ENCODE peak calls at places on chromosome 12, in eight cellular contexts. D is left lung, K is stomach, E is HCT116, N is tibial nerve, A is ovary, O is mammary epithelial cell, J is hepatocyte. Z is an unnamed sample.

GRCh38 chr12:52171950-52172512 is 19.8 kb downstream of the KRT80 start:
- DNase-seq in D (no peak), K (peak; percentile 61), E (no peak), N (no peak), A (no peak), O (peak; percentile 70), J (no peak), Z (peak; percentile 68)

GRCh38 chr12:11793896-11794295 is 144.4 kb downstream of the ETV6 start:
- DNase-seq in D (no peak), K (no peak), E (no peak), N (no peak), A (no peak), O (no peak), J (no peak), Z (no peak)

GRCh38 chr12:121779422-121779895 is 14.0 kb downstream of the RHOF start:
- DNase-seq in D (no peak), K (no peak), E (no peak), N (no peak), A (no peak), O (no peak), J (no peak), Z (no peak)

GRCh38 chr12:20314325-20314724 is 54.0 kb upstream of the PDE3A start:
- DNase-seq in D (no peak), K (no peak), E (no peak), N (no peak), A (no peak), O (no peak), J (no peak), Z (no peak)

GRCh38 chr12:89179983-89180382 is 172.3 kb downstream of the DUSP6 start:
- DNase-seq in D (no peak), K (no peak), E (no peak), N (no peak), A (no peak), O (peak; percentile 97), J (peak; percentile 30), Z (no peak)

GRCh38 chr12:65712264-65713004 is 111.8 kb upstream of the HMGA2 start:
- DNase-seq in D (no peak), K (no peak), E (no peak), N (no peak), A (no peak), O (no peak), J (no peak), Z (no peak)

GRCh38 chr12:127083028-127083949 is 1183.7 kb upstream of the TMEM132C start:
- DNase-seq in D (no peak), K (no peak), E (peak; percentile 54), N (no peak), A (no peak), O (peak; percentile 78), J (peak; percentile 72), Z (no peak)

GRCh38 chr12:34300376-34301250 is 278.3 kb downstream of the ALG10 start:
- DNase-seq in D (no peak), K (no peak), E (no peak), N (no peak), A (no peak), O (no peak), J (no peak), Z (peak; percentile 22)

GRCh38 chr12:20501958-20502357 is 133.6 kb downstream of the PDE3A start:
- DNase-seq in D (no peak), K (no peak), E (no peak), N (no peak), A (no peak), O (no peak), J (no peak), Z (no peak)

GRCh38 chr12:14849664-14850063 is 6.3 kb upstream of the ART4 start:
- DNase-seq in D (no peak), K (no peak), E (no peak), N (no peak), A (no peak), O (peak; percentile 72), J (no peak), Z (no peak)

GRCh38 chr12:57280234-57281062 is 29.5 kb upstream of the STAC3 start:
- DNase-seq in D (peak; percentile 61), K (peak; percentile 39), E (peak; percentile 79), N (no peak), A (no peak), O (peak; percentile 89), J (peak; percentile 88), Z (peak; percentile 71)

GRCh38 chr12:3684449-3685051 is 68.4 kb downstream of the CRACR2A start:
- DNase-seq in D (no peak), K (no peak), E (no peak), N (no peak), A (peak; percentile 74), O (no peak), J (no peak), Z (no peak)

GRCh38 chr12:85424581-85425348 is 144.7 kb downstream of the ALX1 start:
- DNase-seq in D (no peak), K (peak; percentile 45), E (peak; percentile 21), N (no peak), A (no peak), O (no peak), J (peak; percentile 59), Z (no peak)

GRCh38 chr12:116556964-116557706 is 2.0 kb upstream of the MAP1LC3B2 start:
- DNase-seq in D (no peak), K (no peak), E (no peak), N (no peak), A (no peak), O (peak; percentile 31), J (no peak), Z (no peak)

GRCh38 chr12:34298176-34298970 is 276.1 kb downstream of the ALG10 start:
- DNase-seq in D (no peak), K (no peak), E (no peak), N (no peak), A (no peak), O (no peak), J (no peak), Z (no peak)

GRCh38 chr12:51377099-51377984 is 13.9 kb downstream of the GALNT6 start:
- DNase-seq in D (no peak), K (no peak), E (no peak), N (no peak), A (peak; percentile 80), O (no peak), J (no peak), Z (no peak)

GRCh38 chr12:47824198-47824597 is 4.5 kb upstream of the HDAC7 start:
- DNase-seq in D (no peak), K (no peak), E (no peak), N (no peak), A (no peak), O (no peak), J (no peak), Z (no peak)

GRCh38 chr12:11723993-11724392 is 74.5 kb downstream of the ETV6 start:
- DNase-seq in D (no peak), K (no peak), E (no peak), N (no peak), A (no peak), O (no peak), J (no peak), Z (no peak)

GRCh38 chr12:12376636-12377448 is 20.0 kb downstream of the BORCS5 start:
- DNase-seq in D (no peak), K (no peak), E (peak; percentile 65), N (no peak), A (no peak), O (peak; percentile 68), J (peak; percentile 82), Z (no peak)

GRCh38 chr12:42779186-42779859 is 189.8 kb upstream of the PRICKLE1 start:
- DNase-seq in D (no peak), K (no peak), E (no peak), N (peak; percentile 38), A (no peak), O (peak; percentile 84), J (no peak), Z (no peak)

GRCh38 chr12:9668141-9669018 is 1.1 kb upstream of the CLEC2D start:
- DNase-seq in D (no peak), K (no peak), E (no peak), N (no peak), A (peak; percentile 36), O (no peak), J (no peak), Z (no peak)

GRCh38 chr12:129300011-129300410 is 446.7 kb downstream of the GLT1D1 start:
- DNase-seq in D (no peak), K (no peak), E (no peak), N (no peak), A (no peak), O (no peak), J (no peak), Z (no peak)

GRCh38 chr12:79677667-79678066 is 13.1 kb downstream of the PAWR start:
- DNase-seq in D (no peak), K (no peak), E (no peak), N (no peak), A (no peak), O (no peak), J (no peak), Z (no peak)

GRCh38 chr12:6328045-6328779 is 13.7 kb downstream of the TNFRSF1A start:
- DNase-seq in D (no peak), K (no peak), E (no peak), N (no peak), A (no peak), O (no peak), J (no peak), Z (no peak)
- H3K4me1 ChIP-seq in D (peaks cover 98% of the 10 kb centered on the region), K (peaks cover 100% of the 10 kb centered on the region), E (peaks cover 35% of the 10 kb centered on the region), N (peaks cover 50% of the 10 kb centered on the region), A (peaks cover 19% of the 10 kb centered on the region), O (peaks cover 38% of the 10 kb centered on the region), J (peaks cover 15% of the 10 kb centered on the region), Z (peaks cover 22% of the 10 kb centered on the region)

GRCh38 chr12:6644257-6644596 is 3.0 kb downstream of the ACRBP start:
- DNase-seq in D (no peak), K (no peak), E (no peak), N (no peak), A (no peak), O (no peak), J (no peak), Z (peak; percentile 25)
- H3K4me3 ChIP-seq in D (no peak overlapping the region), K (no peak overlapping the region), E (no peak overlapping the region), N (no peak overlapping the region), A (no peak overlapping the region), O (no peak overlapping the region), J (no peak overlapping the region), Z (no peak overlapping the region)

DNA sequence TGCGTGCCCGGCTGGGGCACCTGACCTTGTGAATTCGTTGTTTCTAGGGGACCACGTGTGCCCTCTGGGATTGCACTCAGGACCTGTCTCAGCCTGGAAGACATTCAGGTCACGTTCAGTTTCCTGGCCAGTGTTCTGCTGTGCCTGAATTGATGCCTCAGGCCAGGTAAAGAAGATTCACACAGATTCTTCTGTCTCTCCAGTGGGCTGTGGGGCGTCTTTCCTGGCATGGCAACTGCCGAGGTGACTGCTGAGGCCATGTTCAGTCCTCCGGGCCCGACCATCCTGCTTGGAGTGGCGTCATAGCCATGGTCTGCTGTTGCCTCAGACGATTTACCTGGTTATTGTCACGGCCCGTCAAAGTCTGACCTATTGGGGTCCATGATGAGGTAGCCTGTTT is 13.5 kb downstream of the ZNF605 start:
- DNase-seq in D (no peak), K (no peak), E (no peak), N (no peak), A (no peak), O (no peak), J (no peak), Z (no peak)
- H3K9me3 ChIP-seq in D (peaks cover 90% of the 10 kb centered on the region), K (peaks cover 97% of the 10 kb centered on the region), E (peaks cover 13% of the 10 kb centered on the region), N (no peaks in the 10 kb centered on the region), A (peaks cover 67% of the 10 kb centered on the region), O (peaks cover 49% of the 10 kb centered on the region), J (peaks cover 34% of the 10 kb centered on the region), Z (peaks cover 87% of the 10 kb centered on the region)

DNA sequence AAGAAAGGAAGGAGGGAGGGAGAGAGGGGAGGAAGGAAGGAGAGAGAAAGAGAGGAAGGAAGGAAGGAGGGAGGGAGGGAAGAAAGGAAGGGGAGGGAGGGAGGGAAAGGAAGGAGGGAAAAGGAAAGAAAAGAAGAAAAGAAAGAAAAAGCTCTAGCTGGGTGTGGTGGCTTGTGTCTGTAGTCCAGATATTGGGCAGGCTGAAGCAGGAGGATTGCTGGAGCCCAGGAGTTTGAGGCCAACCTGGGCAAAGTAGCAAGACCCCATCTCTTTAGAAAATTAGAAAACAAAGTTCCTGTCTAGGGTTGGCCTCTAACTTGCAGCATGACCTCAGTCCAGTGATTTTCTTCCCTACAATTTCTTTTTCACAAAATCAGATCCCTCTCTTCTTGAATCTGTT is 208.2 kb upstream of the NUDT4 start:
- DNase-seq in D (no peak), K (no peak), E (no peak), N (no peak), A (no peak), O (no peak), J (no peak), Z (no peak)
- H3K4me1 ChIP-seq in D (peaks cover 9% of the 10 kb centered on the region), K (peaks cover 29% of the 10 kb centered on the region), E (no peaks in the 10 kb centered on the region), N (no peaks in the 10 kb centered on the region), A (peaks cover 16% of the 10 kb centered on the region), O (no peaks in the 10 kb centered on the region), J (peaks cover 12% of the 10 kb centered on the region), Z (peaks cover 23% of the 10 kb centered on the region)

Z was measured in mucosa of descending colon.